ENCODE peak calls at places on chromosomes 6 and 20, in seven cellular contexts. One of them, this sample, is unnamed.

GRCh38 chr6:117307655-117308054 is 42.3 kb downstream of the VGLL2 start:
- DNase-seq in GM13976: no peak
- DNase-seq in Peyer's patch: no peak
- DNase-seq in epithelial cell of esophagus: no peak
- DNase-seq in progenitor cell of endocrine pancreas: no peak
- DNase-seq in sigmoid colon: no peak
- DNase-seq in IMR-90: no peak
- DNase-seq in this sample: no peak

GRCh38 chr6:1363298-1363697 is 26.1 kb upstream of the FOXF2 start:
- DNase-seq in GM13976: no peak
- DNase-seq in Peyer's patch: no peak
- DNase-seq in epithelial cell of esophagus: no peak
- DNase-seq in progenitor cell of endocrine pancreas: no peak
- DNase-seq in sigmoid colon: no peak
- DNase-seq in IMR-90: no peak
- DNase-seq in this sample: no peak

GRCh38 chr6:45713981-45714685 is 301.5 kb downstream of the CLIC5 start:
- DNase-seq in GM13976: no peak
- DNase-seq in Peyer's patch: no peak
- DNase-seq in epithelial cell of esophagus: no peak
- DNase-seq in progenitor cell of endocrine pancreas: no peak
- DNase-seq in sigmoid colon: no peak
- DNase-seq in IMR-90: no peak
- DNase-seq in this sample: no peak

GRCh38 chr20:39699331-39699730 is 737.2 kb downstream of the DHX35 start:
- DNase-seq in GM13976: no peak
- DNase-seq in Peyer's patch: no peak
- DNase-seq in epithelial cell of esophagus: no peak
- DNase-seq in progenitor cell of endocrine pancreas: no peak
- DNase-seq in sigmoid colon: no peak
- DNase-seq in IMR-90: no peak
- DNase-seq in this sample: no peak

GRCh38 chr6:3227363-3228045 is at the start of gene TUBB2B:
- DNase-seq in GM13976: peak; percentile 74
- DNase-seq in Peyer's patch: no peak
- DNase-seq in epithelial cell of esophagus: no peak
- DNase-seq in progenitor cell of endocrine pancreas: peak; percentile 86
- DNase-seq in sigmoid colon: peak; percentile 73
- DNase-seq in IMR-90: peak; percentile 37
- DNase-seq in this sample: no peak

GRCh38 chr6:44100088-44100550 is 27.1 kb downstream of the MRPL14 start:
- DNase-seq in GM13976: no peak
- DNase-seq in Peyer's patch: no peak
- DNase-seq in epithelial cell of esophagus: peak; percentile 60
- DNase-seq in progenitor cell of endocrine pancreas: no peak
- DNase-seq in sigmoid colon: no peak
- DNase-seq in IMR-90: peak; percentile 37
- DNase-seq in this sample: peak; percentile 57

GRCh38 chr20:47466193-47466592 is 35.5 kb upstream of the NCOA3 start:
- DNase-seq in GM13976: no peak
- DNase-seq in Peyer's patch: no peak
- DNase-seq in epithelial cell of esophagus: no peak
- DNase-seq in progenitor cell of endocrine pancreas: no peak
- DNase-seq in sigmoid colon: no peak
- DNase-seq in IMR-90: no peak
- DNase-seq in this sample: no peak

GRCh38 chr20:6663751-6664388 is 103.6 kb upstream of the BMP2 start:
- DNase-seq in GM13976: no peak
- DNase-seq in Peyer's patch: no peak
- DNase-seq in epithelial cell of esophagus: peak; percentile 77
- DNase-seq in progenitor cell of endocrine pancreas: no peak
- DNase-seq in sigmoid colon: no peak
- DNase-seq in IMR-90: no peak
- DNase-seq in this sample: no peak

GRCh38 chr6:89492025-89492640 is 59.2 kb downstream of the ANKRD6 start:
- DNase-seq in GM13976: no peak
- DNase-seq in Peyer's patch: no peak
- DNase-seq in epithelial cell of esophagus: no peak
- DNase-seq in progenitor cell of endocrine pancreas: no peak
- DNase-seq in sigmoid colon: no peak
- DNase-seq in IMR-90: no peak
- DNase-seq in this sample: no peak

GRCh38 chr6:43575105-43575771 is 600 bp downstream of the XPO5 start:
- DNase-seq in GM13976: no peak
- DNase-seq in Peyer's patch: no peak
- DNase-seq in epithelial cell of esophagus: peak; percentile 30
- DNase-seq in progenitor cell of endocrine pancreas: peak; percentile 9
- DNase-seq in sigmoid colon: no peak
- DNase-seq in IMR-90: peak; percentile 9
- DNase-seq in this sample: no peak

GRCh38 chr6:43368517-43369160 is 808 bp downstream of the ZNF318 start:
- DNase-seq in GM13976: no peak
- DNase-seq in Peyer's patch: no peak
- DNase-seq in epithelial cell of esophagus: peak; percentile 40
- DNase-seq in progenitor cell of endocrine pancreas: peak; percentile 42
- DNase-seq in sigmoid colon: peak; percentile 73
- DNase-seq in IMR-90: peak; percentile 37
- DNase-seq in this sample: peak; percentile 21

GRCh38 chr20:37801921-37802320 is 101.0 kb upstream of the VSTM2L start:
- DNase-seq in GM13976: no peak
- DNase-seq in Peyer's patch: no peak
- DNase-seq in epithelial cell of esophagus: peak; percentile 49
- DNase-seq in progenitor cell of endocrine pancreas: no peak
- DNase-seq in sigmoid colon: no peak
- DNase-seq in IMR-90: no peak
- DNase-seq in this sample: no peak

GRCh38 chr6:35786810-35787209 is 6.0 kb downstream of the CLPSL1 start:
- DNase-seq in GM13976: peak; percentile 39
- DNase-seq in Peyer's patch: no peak
- DNase-seq in epithelial cell of esophagus: no peak
- DNase-seq in progenitor cell of endocrine pancreas: no peak
- DNase-seq in sigmoid colon: no peak
- DNase-seq in IMR-90: no peak
- DNase-seq in this sample: no peak

GRCh38 chr6:134925800-134926199 is 24.1 kb downstream of the ALDH8A1 start:
- DNase-seq in GM13976: no peak
- DNase-seq in Peyer's patch: no peak
- DNase-seq in epithelial cell of esophagus: peak; percentile 95
- DNase-seq in progenitor cell of endocrine pancreas: no peak
- DNase-seq in sigmoid colon: no peak
- DNase-seq in IMR-90: peak; percentile 81
- DNase-seq in this sample: peak; percentile 63

GRCh38 chr6:133130863-133131262 is 110.3 kb upstream of the EYA4 start:
- DNase-seq in GM13976: no peak
- DNase-seq in Peyer's patch: no peak
- DNase-seq in epithelial cell of esophagus: peak; percentile 92
- DNase-seq in progenitor cell of endocrine pancreas: no peak
- DNase-seq in sigmoid colon: no peak
- DNase-seq in IMR-90: peak; percentile 66
- DNase-seq in this sample: no peak

GRCh38 chr6:11270030-11271027 is 37.9 kb upstream of the NEDD9 start:
- DNase-seq in GM13976: no peak
- DNase-seq in Peyer's patch: no peak
- DNase-seq in epithelial cell of esophagus: no peak
- DNase-seq in progenitor cell of endocrine pancreas: no peak
- DNase-seq in sigmoid colon: no peak
- DNase-seq in IMR-90: peak; percentile 10
- DNase-seq in this sample: no peak

GRCh38 chr6:40692311-40692710 is 105.1 kb upstream of the LRFN2 start:
- DNase-seq in GM13976: no peak
- DNase-seq in Peyer's patch: no peak
- DNase-seq in epithelial cell of esophagus: no peak
- DNase-seq in progenitor cell of endocrine pancreas: no peak
- DNase-seq in sigmoid colon: no peak
- DNase-seq in IMR-90: no peak
- DNase-seq in this sample: no peak

GRCh38 chr6:30885481-30885998 is 1.2 kb downstream of the DDR1 start:
- DNase-seq in GM13976: peak; percentile 44
- DNase-seq in Peyer's patch: no peak
- DNase-seq in epithelial cell of esophagus: peak; percentile 78
- DNase-seq in progenitor cell of endocrine pancreas: no peak
- DNase-seq in sigmoid colon: no peak
- DNase-seq in IMR-90: peak; percentile 18
- DNase-seq in this sample: peak; percentile 24

GRCh38 chr6:134379086-134379485 is 61.2 kb upstream of the SGK1 start:
- DNase-seq in GM13976: peak; percentile 41
- DNase-seq in Peyer's patch: no peak
- DNase-seq in epithelial cell of esophagus: peak; percentile 97
- DNase-seq in progenitor cell of endocrine pancreas: peak; percentile 59
- DNase-seq in sigmoid colon: no peak
- DNase-seq in IMR-90: no peak
- DNase-seq in this sample: no peak

GRCh38 chr6:144345451-144345850 is 60.3 kb downstream of the UTRN start:
- DNase-seq in GM13976: no peak
- DNase-seq in Peyer's patch: no peak
- DNase-seq in epithelial cell of esophagus: no peak
- DNase-seq in progenitor cell of endocrine pancreas: no peak
- DNase-seq in sigmoid colon: no peak
- DNase-seq in IMR-90: no peak
- DNase-seq in this sample: no peak

GRCh38 chr6:33416386-33417126 is 1.4 kb downstream of the CUTA start:
- DNase-seq in GM13976: peak; percentile 49
- DNase-seq in Peyer's patch: no peak
- DNase-seq in epithelial cell of esophagus: no peak
- DNase-seq in progenitor cell of endocrine pancreas: no peak
- DNase-seq in sigmoid colon: no peak
- DNase-seq in IMR-90: peak; percentile 55
- DNase-seq in this sample: no peak

GRCh38 chr20:36856691-36857635 is 19.0 kb upstream of the TLDC2 start:
- DNase-seq in GM13976: no peak
- DNase-seq in Peyer's patch: no peak
- DNase-seq in epithelial cell of esophagus: peak; percentile 56
- DNase-seq in progenitor cell of endocrine pancreas: no peak
- DNase-seq in sigmoid colon: no peak
- DNase-seq in IMR-90: peak; percentile 56
- DNase-seq in this sample: peak; percentile 68

DNA sequence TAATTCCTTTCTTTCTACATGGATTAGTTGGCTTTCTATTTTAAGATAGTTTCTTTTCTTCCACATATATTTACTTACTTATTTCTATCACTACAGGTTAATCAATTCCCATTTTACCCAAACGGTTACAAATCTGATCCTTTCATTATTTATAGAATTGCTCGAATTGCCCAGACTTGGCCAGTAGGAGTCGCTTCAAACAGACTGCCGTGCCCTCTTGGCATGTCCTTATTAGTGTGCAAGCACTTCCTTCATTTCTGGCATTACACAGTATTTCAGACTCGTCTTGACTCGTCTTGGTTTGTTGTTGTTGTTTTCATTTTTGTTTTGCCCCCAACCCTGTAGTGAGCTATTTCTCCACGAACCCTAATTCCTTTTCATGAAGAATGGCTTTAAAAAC is 74.6 kb downstream of the SAMD3 start:
- DNase-seq in GM13976: no peak
- DNase-seq in Peyer's patch: no peak
- DNase-seq in epithelial cell of esophagus: peak; percentile 20
- DNase-seq in progenitor cell of endocrine pancreas: no peak
- DNase-seq in sigmoid colon: no peak
- DNase-seq in IMR-90: no peak
- DNase-seq in this sample: no peak
- TF ChIP-seq CTCF in GM13976: no peak
- TF ChIP-seq CTCF in Peyer's patch: no peak
- TF ChIP-seq CTCF in epithelial cell of esophagus: peak; percentile 22
- TF ChIP-seq CTCF in progenitor cell of endocrine pancreas: no peak
- TF ChIP-seq CTCF in sigmoid colon: no peak
- TF ChIP-seq CTCF in IMR-90: no peak
- TF ChIP-seq CTCF in this sample: peak; percentile 37

DNA sequence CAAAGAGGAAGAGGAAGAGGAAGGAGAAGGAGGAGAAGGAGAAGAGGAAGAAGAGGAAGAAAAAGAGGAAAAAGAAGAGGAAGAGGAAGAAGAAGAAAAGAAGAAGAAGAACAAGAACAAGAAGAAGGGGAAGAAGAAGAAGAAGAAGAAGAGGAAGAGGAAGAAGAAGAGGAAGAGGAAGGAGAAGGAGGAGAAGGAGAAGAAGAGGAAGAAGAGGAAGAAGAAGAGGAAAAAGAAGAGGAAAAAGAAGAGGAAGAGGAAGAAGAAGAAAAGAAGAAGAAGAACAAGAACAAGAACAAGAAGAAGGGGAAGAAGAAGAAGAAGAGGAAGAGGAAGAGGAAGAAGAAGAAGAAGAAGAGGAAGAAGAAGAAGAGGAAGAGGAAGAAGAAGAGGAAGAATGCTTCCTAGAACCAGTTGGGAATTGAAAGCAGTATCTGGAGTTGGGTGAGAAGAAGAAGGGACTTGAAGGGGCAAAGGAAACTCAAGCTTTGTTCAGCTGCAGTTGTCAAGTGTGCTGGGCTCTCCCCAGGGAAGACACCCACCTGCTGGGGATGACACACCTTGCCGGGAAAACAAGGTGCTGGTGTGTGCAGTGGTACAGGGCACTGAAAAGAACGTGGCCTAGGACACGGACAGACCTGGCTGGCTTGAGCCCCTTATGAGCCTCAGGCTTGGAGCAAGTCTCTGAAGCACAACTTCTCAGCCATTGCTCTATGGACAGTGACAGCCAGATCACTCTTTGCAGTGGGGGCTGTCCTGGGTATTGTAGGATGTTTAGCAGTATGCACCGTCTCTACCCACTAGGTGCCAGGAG is 30.1 kb upstream of the ARFGEF2 start:
- DNase-seq in GM13976: no peak
- DNase-seq in Peyer's patch: no peak
- DNase-seq in epithelial cell of esophagus: no peak
- DNase-seq in progenitor cell of endocrine pancreas: no peak
- DNase-seq in sigmoid colon: no peak
- DNase-seq in IMR-90: no peak
- DNase-seq in this sample: no peak
- TF ChIP-seq CTCF in GM13976: no peak
- TF ChIP-seq CTCF in Peyer's patch: no peak
- TF ChIP-seq CTCF in epithelial cell of esophagus: no peak
- TF ChIP-seq CTCF in progenitor cell of endocrine pancreas: no peak
- TF ChIP-seq CTCF in sigmoid colon: no peak
- TF ChIP-seq CTCF in IMR-90: no peak
- TF ChIP-seq CTCF in this sample: no peak

GRCh38 chr6:16286151-16286522 is 47.8 kb downstream of the GMPR start:
- DNase-seq in GM13976: peak; percentile 79
- DNase-seq in Peyer's patch: no peak
- DNase-seq in epithelial cell of esophagus: peak; percentile 32
- DNase-seq in progenitor cell of endocrine pancreas: peak; percentile 61
- DNase-seq in sigmoid colon: no peak
- DNase-seq in IMR-90: peak; percentile 38
- DNase-seq in this sample: no peak
- TF ChIP-seq CTCF in GM13976: peak; percentile 84
- TF ChIP-seq CTCF in Peyer's patch: no peak
- TF ChIP-seq CTCF in epithelial cell of esophagus: peak; percentile 73
- TF ChIP-seq CTCF in progenitor cell of endocrine pancreas: peak; percentile 86
- TF ChIP-seq CTCF in sigmoid colon: no peak
- TF ChIP-seq CTCF in IMR-90: peak; percentile 80
- TF ChIP-seq CTCF in this sample: peak; percentile 88

DNA sequence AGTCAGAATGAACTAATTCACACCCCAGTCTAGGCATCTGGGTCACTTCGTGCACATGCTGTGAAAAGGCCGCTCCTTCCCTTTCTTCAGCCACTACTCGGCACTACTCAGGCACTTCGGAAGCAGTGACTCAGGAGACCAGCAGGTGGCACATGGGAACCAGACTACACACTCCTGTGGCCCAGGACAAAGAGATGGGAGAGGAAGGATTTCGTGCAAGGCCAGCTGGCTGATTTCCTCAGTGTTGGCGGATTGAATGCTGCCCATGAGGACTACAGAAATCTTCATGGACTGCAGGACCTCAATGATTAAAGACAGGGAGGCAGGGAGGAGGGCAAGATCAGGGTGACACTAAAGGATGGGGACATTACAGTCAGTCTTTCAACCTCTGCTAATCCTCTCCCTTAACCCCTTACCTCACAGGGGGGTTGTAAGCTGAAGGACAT is 117.8 kb upstream of the SPACA1 start:
- DNase-seq in GM13976: peak; percentile 70
- DNase-seq in Peyer's patch: peak; percentile 88
- DNase-seq in epithelial cell of esophagus: peak; percentile 84
- DNase-seq in progenitor cell of endocrine pancreas: peak; percentile 70
- DNase-seq in sigmoid colon: peak; percentile 90
- DNase-seq in IMR-90: peak; percentile 79
- DNase-seq in this sample: peak; percentile 84
- TF ChIP-seq CTCF in GM13976: peak; percentile 89
- TF ChIP-seq CTCF in Peyer's patch: peak; percentile 79
- TF ChIP-seq CTCF in epithelial cell of esophagus: peak; percentile 99
- TF ChIP-seq CTCF in progenitor cell of endocrine pancreas: peak; percentile 84
- TF ChIP-seq CTCF in sigmoid colon: peak; percentile 86
- TF ChIP-seq CTCF in IMR-90: peak; percentile 79
- TF ChIP-seq CTCF in this sample: peak; percentile 87

This sample was measured in HFFc6.